ENCODE peak calls at places on chromosomes 4 and X, in ten cellular contexts. J, L, E, H, K, A, W, O, B and I are unnamed samples.

GRCh38 chr4:58247792-58248191 is 1137.6 kb upstream of the IGFBP7 start:
- DNase-seq in J (no peak), L (peak; percentile 19), E (no peak), H (no peak), K (no peak), A (no peak), W (no peak), O (no peak), B (no peak), I (no peak)

GRCh38 chr4:186932631-186933150 is 209.0 kb upstream of the FAT1 start:
- DNase-seq in J (no peak), L (no peak), E (no peak), H (peak; percentile 72), K (no peak), A (no peak), W (no peak), O (no peak), B (no peak), I (peak; percentile 52)

GRCh38 chr4:31088600-31089230 is 368.5 kb downstream of the PCDH7 start:
- DNase-seq in J (no peak), L (no peak), E (no peak), H (peak; percentile 67), K (no peak), A (no peak), W (no peak), O (no peak), B (no peak), I (peak; percentile 26)

GRCh38 chr4:183444953-183445543 is 612 bp downstream of the CDKN2AIP start:
- DNase-seq in J (peak; percentile 95), L (no peak), E (no peak), H (no peak), K (no peak), A (peak; percentile 83), W (peak; percentile 72), O (peak; percentile 63), B (peak; percentile 69), I (no peak)

GRCh38 chrX:920234-920799 is 289.7 kb downstream of the SHOX start:
- DNase-seq in J (peak; percentile 44), L (no peak), E (no peak), H (peak; percentile 37), K (no peak), A (no peak), W (no peak), O (no peak), B (no peak), I (no peak)

GRCh38 chrX:112094729-112095128 is 12.2 kb upstream of the TRPC5 start:
- DNase-seq in J (no peak), L (no peak), E (no peak), H (no peak), K (no peak), A (no peak), W (no peak), O (no peak), B (no peak), I (no peak)

GRCh38 chrX:150649096-150649870 is 43.9 kb upstream of the MTMR1 start:
- DNase-seq in J (no peak), L (no peak), E (no peak), H (peak; percentile 47), K (no peak), A (no peak), W (peak; percentile 37), O (no peak), B (peak; percentile 47), I (no peak)

GRCh38 chr4:147003956-147004580 is 58.4 kb upstream of the TTC29 start:
- DNase-seq in J (no peak), L (no peak), E (no peak), H (no peak), K (no peak), A (no peak), W (no peak), O (no peak), B (no peak), I (no peak)

GRCh38 chr4:108170729-108171540 is 2.2 kb upstream of the LEF1 start:
- DNase-seq in J (no peak), L (peak; percentile 70), E (no peak), H (no peak), K (no peak), A (no peak), W (no peak), O (no peak), B (no peak), I (no peak)

GRCh38 chr4:108173599-108174057 is 4.9 kb upstream of the LEF1 start:
- DNase-seq in J (no peak), L (no peak), E (no peak), H (no peak), K (no peak), A (no peak), W (no peak), O (no peak), B (no peak), I (no peak)

GRCh38 chr4:108172780-108173598 is 4.3 kb upstream of the LEF1 start:
- DNase-seq in J (peak; percentile 86), L (peak; percentile 77), E (no peak), H (no peak), K (no peak), A (no peak), W (peak; percentile 53), O (no peak), B (peak; percentile 54), I (peak; percentile 48)

GRCh38 chr4:108172231-108172779 is 3.6 kb upstream of the LEF1 start:
- DNase-seq in J (no peak), L (peak; percentile 72), E (no peak), H (no peak), K (no peak), A (no peak), W (no peak), O (no peak), B (no peak), I (no peak)

DNA sequence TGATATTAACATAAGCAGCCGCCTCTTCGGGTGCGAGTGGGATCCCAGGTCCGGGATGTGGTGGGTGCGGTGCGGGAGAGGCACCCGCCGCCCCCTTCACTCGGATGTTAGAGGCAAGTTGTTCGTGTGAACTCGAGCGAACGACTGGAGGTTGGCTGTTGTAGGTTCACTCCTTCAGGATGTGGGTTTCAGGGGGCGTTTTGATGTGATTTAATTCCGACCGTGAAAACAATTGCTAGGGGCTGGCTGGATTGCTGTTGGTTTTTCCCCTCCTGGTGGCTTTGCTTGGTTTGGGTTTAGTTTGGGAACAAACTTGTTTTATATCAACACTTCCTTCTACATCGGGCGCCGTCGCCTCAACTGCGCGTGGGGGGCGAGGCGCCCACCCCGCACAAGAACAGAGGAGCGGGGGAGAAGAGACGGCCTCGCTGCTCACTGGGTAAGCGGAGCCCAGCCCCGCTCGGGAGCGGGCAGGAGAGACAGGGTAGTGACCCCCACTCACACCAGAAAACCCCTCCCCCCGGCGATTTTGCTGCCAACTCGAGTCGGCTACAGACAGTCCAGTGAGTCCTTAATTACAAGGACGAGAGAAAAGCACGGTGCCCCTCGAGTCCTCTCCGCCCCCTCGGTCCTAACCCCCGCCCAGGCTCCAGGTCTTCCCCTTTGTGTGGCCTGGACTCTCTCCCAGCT is 3.0 kb upstream of the LEF1 start:
- DNase-seq in J (peak; percentile 76), L (peak; percentile 65), E (no peak), H (no peak), K (no peak), A (no peak), W (no peak), O (no peak), B (peak; percentile 49), I (no peak)
- H3K27ac ChIP-seq in J (no peak overlapping the region), L (no peak overlapping the region), E (no peak overlapping the region), H (no peak overlapping the region), K (peak overlapping the region; percentile 14), A (no peak overlapping the region), W (no peak overlapping the region), O (peak overlapping the region; percentile 70), B (no peak overlapping the region), I (no peak overlapping the region)

GRCh38 chrX:70426286-70427278 is 3.5 kb downstream of the GDPD2 start:
- DNase-seq in J (no peak), L (no peak), E (no peak), H (no peak), K (no peak), A (no peak), W (no peak), O (no peak), B (no peak), I (no peak)

GRCh38 chrX:70424801-70425200 is 1.7 kb downstream of the GDPD2 start:
- DNase-seq in J (no peak), L (no peak), E (no peak), H (no peak), K (no peak), A (no peak), W (no peak), O (no peak), B (no peak), I (no peak)

GRCh38 chrX:70423937-70424336 is 823 bp downstream of the GDPD2 start:
- DNase-seq in J (no peak), L (no peak), E (no peak), H (no peak), K (no peak), A (no peak), W (no peak), O (no peak), B (peak; percentile 52), I (no peak)

GRCh38 chrX:70421618-70422017 is 1.5 kb upstream of the GDPD2 start:
- DNase-seq in J (no peak), L (peak; percentile 21), E (no peak), H (no peak), K (no peak), A (no peak), W (no peak), O (no peak), B (no peak), I (no peak)

DNA sequence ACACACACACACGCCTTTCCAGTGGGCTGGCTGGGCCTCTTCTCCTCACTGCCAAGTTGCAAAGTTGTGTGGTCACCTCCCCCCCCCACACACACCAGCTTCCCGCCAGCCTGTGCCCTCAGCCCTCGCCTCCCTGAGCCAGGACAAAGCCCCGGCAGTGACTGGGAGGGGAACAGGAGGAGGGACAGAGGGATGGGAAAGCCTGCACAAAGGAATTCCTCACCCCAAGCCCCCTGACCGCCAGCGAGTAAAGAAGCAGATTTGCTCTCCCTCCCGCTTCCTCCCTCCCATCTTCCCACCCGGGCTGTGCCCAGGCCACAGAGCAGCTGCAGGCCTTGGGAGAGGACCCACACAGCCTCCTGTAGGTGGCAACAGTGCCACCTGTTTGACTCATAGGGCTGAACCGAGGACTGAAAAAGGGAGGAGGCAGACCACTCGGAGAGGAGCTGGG is at the start of gene GDPD2:
- DNase-seq in J (no peak), L (peak; percentile 89), E (no peak), H (no peak), K (peak; percentile 25), A (no peak), W (no peak), O (no peak), B (peak; percentile 61), I (no peak)
- TF ChIP-seq CTCF in J (no peak), L (peak; percentile 53), E (peak; percentile 14), H (peak; percentile 26), K (no peak), A (no peak), W (no peak), O (peak; percentile 8), B (peak; percentile 51), I (peak; percentile 47)

GRCh38 chr4:1218892-1219552 is 29.9 kb downstream of the CTBP1 start:
- DNase-seq in J (no peak), L (no peak), E (no peak), H (no peak), K (no peak), A (no peak), W (no peak), O (no peak), B (peak; percentile 74), I (no peak)

GRCh38 chr4:1216076-1216614 is 32.8 kb downstream of the CTBP1 start:
- DNase-seq in J (no peak), L (no peak), E (no peak), H (no peak), K (no peak), A (no peak), W (no peak), O (no peak), B (no peak), I (no peak)

GRCh38 chr4:1215347-1216075 is 33.4 kb downstream of the CTBP1 start:
- DNase-seq in J (no peak), L (no peak), E (no peak), H (no peak), K (no peak), A (no peak), W (no peak), O (no peak), B (peak; percentile 85), I (no peak)

GRCh38 chr4:1216869-1217294 is 32.0 kb downstream of the CTBP1 start:
- DNase-seq in J (peak; percentile 94), L (no peak), E (no peak), H (no peak), K (peak; percentile 75), A (no peak), W (no peak), O (peak; percentile 61), B (peak; percentile 87), I (no peak)

DNA sequence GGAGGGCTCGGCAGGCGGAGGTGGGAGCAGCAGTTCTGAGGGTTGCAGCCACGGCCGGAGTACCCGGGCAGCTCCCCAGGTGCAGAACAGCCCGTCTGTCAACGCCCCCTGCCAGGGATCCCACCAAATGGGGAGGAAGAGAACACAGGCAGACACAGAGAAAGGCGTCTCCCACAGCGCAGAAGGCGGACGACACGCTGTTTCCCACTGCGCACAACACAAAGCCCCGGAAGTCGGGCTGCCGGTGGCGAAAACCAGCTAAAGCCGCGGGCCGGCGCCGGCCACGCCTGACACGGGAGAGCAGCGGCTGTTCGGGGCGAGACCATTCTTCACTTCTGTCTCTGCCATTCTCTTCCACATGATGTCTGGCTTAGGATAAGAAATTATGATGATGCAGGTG is 31.6 kb downstream of the CTBP1 start:
- DNase-seq in J (no peak), L (no peak), E (no peak), H (no peak), K (no peak), A (no peak), W (no peak), O (no peak), B (no peak), I (no peak)
- H3K27ac ChIP-seq in J (peak overlapping the region; percentile 69), L (no peak overlapping the region), E (no peak overlapping the region), H (no peak overlapping the region), K (no peak overlapping the region), A (no peak overlapping the region), W (peak overlapping the region; percentile 77), O (peak overlapping the region; percentile 64), B (peak overlapping the region; percentile 60), I (no peak overlapping the region)

GRCh38 chrX:119784747-119785446 is 6.5 kb downstream of the RPL39 start:
- DNase-seq in J (peak; percentile 77), L (peak; percentile 24), E (no peak), H (no peak), K (no peak), A (no peak), W (no peak), O (peak; percentile 34), B (peak; percentile 70), I (no peak)
- TF ChIP-seq CTCF in J (peak; percentile 54), L (peak; percentile 46), E (no peak), H (peak; percentile 69), K (peak; percentile 13), A (no peak), W (peak; percentile 41), O (peak; percentile 37), B (peak; percentile 39), I (peak; percentile 48)